ENCODE peak calls at places on chromosomes 1 and 21, in nine cellular contexts. Z is omental fat pad, L is AG08396, H is posterior cingulate gyrus, C is progenitor cell of endocrine pancreas, A is endothelial cell, E is NCI-H1092, B is HEK293T, M is Calu3. V is an unnamed sample.

GRCh38 chr1:185585770-185586169 is 148.4 kb upstream of the HMCN1 start:
- DNase-seq in C (no peak), B (no peak), Z (no peak), M (peak; percentile 68), H (no peak), L (no peak), A (no peak), E (no peak), V (peak; percentile 33)

GRCh38 chr1:219940707-219941106 is 12.3 kb upstream of the SLC30A10 start:
- DNase-seq in L (no peak), B (no peak), M (no peak), A (no peak), E (no peak), Z (no peak), H (no peak), C (no peak), V (no peak)

GRCh38 chr1:232968965-232969364 is 18.6 kb downstream of the NTPCR start:
- DNase-seq in E (no peak), Z (no peak), C (no peak), A (no peak), L (no peak), M (no peak), H (no peak), B (no peak), V (peak; percentile 58)

GRCh38 chr1:23578997-23579363 is 19.7 kb upstream of the ID3 start:
- DNase-seq in E (no peak), A (no peak), L (no peak), M (no peak), H (no peak), Z (no peak), C (no peak), B (no peak), V (no peak)

GRCh38 chr1:15195420-15196052 is 42.0 kb downstream of the TMEM51 start:
- DNase-seq in L (no peak), E (no peak), Z (no peak), M (no peak), A (no peak), C (no peak), B (no peak), H (no peak), V (no peak)

GRCh38 chr1:169511339-169512028 is 25.7 kb upstream of the SLC19A2 start:
- DNase-seq in M (no peak), Z (no peak), C (no peak), A (no peak), E (no peak), L (peak; percentile 31), H (no peak), B (no peak), V (peak; percentile 72)

GRCh38 chr1:32618673-32619221 is 31.6 kb downstream of the ZBTB8OS start:
- DNase-seq in A (no peak), C (no peak), H (no peak), B (peak; percentile 36), Z (no peak), M (no peak), E (no peak), L (no peak), V (peak; percentile 50)

GRCh38 chr1:77416692-77417450 is 135.1 kb downstream of the AK5 start:
- DNase-seq in C (no peak), E (no peak), B (peak; percentile 42), H (no peak), M (peak; percentile 58), A (peak; percentile 40), Z (no peak), L (no peak), V (no peak)

GRCh38 chr21:26949830-26950229 is 17.1 kb downstream of the ADAMTS5 start:
- DNase-seq in Z (no peak), B (no peak), E (no peak), A (no peak), M (no peak), L (no peak), H (no peak), C (no peak), V (no peak)

GRCh38 chr21:46122241-46122671 is 24.3 kb downstream of the COL6A2 start:
- DNase-seq in M (no peak), C (peak; percentile 3), L (peak; percentile 66), A (no peak), E (no peak), B (no peak), Z (peak; percentile 19), H (peak; percentile 12), V (peak; percentile 78)